ENCODE peak calls at places on chromosomes 1 and 21, in seven cellular contexts. F is neuronal stem cell, Y is uterus, K is thoracic aorta, L is H9, O is mammary epithelial cell, J is aorta. P is an unnamed sample.

GRCh38 chr1:185813401-185813979 is 79.3 kb downstream of the HMCN1 start:
- DNase-seq in F (peak; percentile 8), L (no peak), J (no peak), O (peak; percentile 45), Y (no peak), K (no peak), P (no peak)

GRCh38 chr1:6603851-6604558 is 1.3 kb upstream of the KLHL21 start:
- DNase-seq in K (peak; percentile 79), O (peak; percentile 42), L (peak; percentile 88), J (peak; percentile 93), Y (peak; percentile 81), F (peak; percentile 69), P (peak; percentile 65)

GRCh38 chr1:232992227-232992626 is 41.8 kb downstream of the NTPCR start:
- DNase-seq in O (no peak), K (no peak), Y (no peak), F (no peak), J (no peak), L (no peak), P (no peak)

GRCh38 chr1:176208034-176208433 is 948 bp upstream of the COP1 start:
- DNase-seq in F (no peak), L (no peak), J (no peak), K (no peak), Y (no peak), O (no peak), P (no peak)

GRCh38 chr1:12776801-12777557 is 3.4 kb downstream of the PRAMEF12 start:
- DNase-seq in L (no peak), F (no peak), Y (no peak), K (no peak), J (no peak), O (no peak), P (no peak)

GRCh38 chr1:101816262-101816661 is 180.5 kb downstream of the OLFM3 start:
- DNase-seq in Y (no peak), K (no peak), L (no peak), F (no peak), O (no peak), J (no peak), P (no peak)

GRCh38 chr1:165841582-165842362 is 14.4 kb downstream of the UCK2 start:
- DNase-seq in O (peak; percentile 31), J (no peak), Y (no peak), L (no peak), K (no peak), F (no peak), P (no peak)

GRCh38 chr1:35883681-35884155 is 709 bp downstream of the AGO1 start:
- DNase-seq in L (peak; percentile 95), Y (peak; percentile 41), F (peak; percentile 43), K (no peak), J (peak; percentile 85), O (peak; percentile 2), P (peak; percentile 29)

GRCh38 chr1:175479521-175480342 is 263.7 kb downstream of the TNR start:
- DNase-seq in O (no peak), F (no peak), K (no peak), Y (no peak), L (no peak), J (no peak), P (no peak)

GRCh38 chr1:2412773-2413494 is 570 bp upstream of the PEX10 start:
- DNase-seq in L (no peak), J (no peak), O (no peak), K (no peak), F (no peak), Y (peak; percentile 38), P (no peak)

GRCh38 chr21:28663111-28663693 is 329.5 kb downstream of the LTN1 start:
- DNase-seq in F (no peak), K (no peak), O (no peak), L (no peak), Y (no peak), J (no peak), P (no peak)

GRCh38 chr1:18515120-18515667 is 34.5 kb downstream of the KLHDC7A start:
- DNase-seq in L (no peak), F (no peak), Y (no peak), K (no peak), O (no peak), J (no peak), P (no peak)

GRCh38 chr21:15520811-15521643 is 208.8 kb upstream of the USP25 start:
- DNase-seq in Y (no peak), F (no peak), K (no peak), L (no peak), O (no peak), J (no peak), P (no peak)

GRCh38 chr1:184632415-184633175 is 122.1 kb downstream of the EDEM3 start:
- DNase-seq in O (peak; percentile 75), K (no peak), F (no peak), L (no peak), Y (no peak), J (no peak), P (no peak)

GRCh38 chr1:114263343-114263742 is 109.7 kb upstream of the SYT6 start:
- DNase-seq in L (no peak), J (no peak), K (no peak), Y (no peak), O (no peak), F (no peak), P (no peak)

GRCh38 chr1:56304975-56305374 is 274.4 kb downstream of the PLPP3 start:
- DNase-seq in L (no peak), Y (peak; percentile 78), F (no peak), K (no peak), O (no peak), J (no peak), P (no peak)

GRCh38 chr1:168316142-168316541 is 35.5 kb downstream of the TBX19 start:
- DNase-seq in J (no peak), Y (no peak), O (no peak), K (no peak), F (no peak), L (no peak), P (no peak)

GRCh38 chr1:151619489-151620093 is 7.7 kb downstream of the SNX27 start:
- DNase-seq in K (no peak), L (no peak), O (peak; percentile 16), J (no peak), Y (no peak), F (no peak), P (no peak)

GRCh38 chr1:90402893-90403849 is 313.9 kb downstream of the BARHL2 start:
- DNase-seq in F (peak; percentile 74), O (peak; percentile 98), K (no peak), L (peak; percentile 47), Y (no peak), J (no peak), P (no peak)

GRCh38 chr1:212678456-212679410 is 20.9 kb downstream of the BATF3 start:
- DNase-seq in Y (no peak), F (no peak), K (no peak), O (no peak), L (peak; percentile 5), J (no peak), P (no peak)

GRCh38 chr21:26956216-26956615 is 10.7 kb downstream of the ADAMTS5 start:
- DNase-seq in L (no peak), Y (no peak), F (no peak), J (no peak), O (no peak), K (no peak), P (no peak)

GRCh38 chr21:33561373-33561772 is 18.5 kb downstream of the SON start:
- DNase-seq in F (no peak), Y (no peak), K (no peak), O (no peak), L (no peak), J (no peak), P (no peak)

GRCh38 chr21:33569986-33570385 is 18.5 kb downstream of the DONSON start:
- DNase-seq in K (no peak), F (no peak), Y (no peak), J (no peak), O (no peak), L (no peak), P (no peak)

GRCh38 chr21:33562389-33562788 is 19.6 kb downstream of the SON start:
- DNase-seq in L (no peak), Y (no peak), F (no peak), K (no peak), J (no peak), O (no peak), P (no peak)

GRCh38 chr21:33567914-33568313 is 20.6 kb downstream of the DONSON start:
- DNase-seq in O (no peak), F (no peak), J (no peak), K (no peak), Y (no peak), L (no peak), P (no peak)

DNA sequence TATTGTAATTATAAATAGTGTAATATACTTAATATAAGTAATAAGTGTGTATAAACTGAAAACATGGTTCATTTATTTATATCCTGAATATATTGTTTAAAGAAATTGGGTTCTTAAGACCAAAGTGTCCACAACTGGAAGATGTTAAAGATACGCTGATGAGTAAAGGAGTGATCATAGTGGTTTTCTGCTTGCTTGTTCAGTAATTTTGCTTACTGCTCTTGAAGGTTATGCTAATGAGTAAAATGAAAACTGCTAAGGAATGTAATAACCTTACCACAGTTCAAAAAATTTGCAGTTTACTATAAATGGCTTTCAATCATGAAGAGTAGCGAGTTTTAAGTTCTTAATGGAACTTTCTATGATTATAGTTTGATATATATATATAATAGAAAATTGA is 22.0 kb downstream of the DONSON start:
- DNase-seq in O (no peak), L (no peak), K (no peak), Y (no peak), J (no peak), F (no peak), P (no peak)
- H3K27ac ChIP-seq in O (no peak overlapping the region), L (no peak overlapping the region), K (no peak overlapping the region), Y (no peak overlapping the region), J (no peak overlapping the region), F (no peak overlapping the region), P (no peak overlapping the region)

GRCh38 chr1:16153110-16153998 is 2.5 kb downstream of the EPHA2 start:
- DNase-seq in O (no peak), Y (no peak), J (no peak), K (no peak), F (no peak), L (no peak), P (no peak)
- H3K27ac ChIP-seq in O (peak overlapping the region; percentile 84), Y (peak overlapping the region; percentile 98), J (no peak overlapping the region), K (no peak overlapping the region), F (peak overlapping the region; percentile 80), L (no peak overlapping the region), P (no peak overlapping the region)

GRCh38 chr21:42229676-42230075 is 10.7 kb downstream of the ABCG1 start:
- DNase-seq in F (no peak), O (no peak), K (no peak), Y (no peak), J (no peak), L (no peak), P (no peak)
- H3K27ac ChIP-seq in F (no peak overlapping the region), O (no peak overlapping the region), K (no peak overlapping the region), Y (no peak overlapping the region), J (no peak overlapping the region), L (no peak overlapping the region), P (no peak overlapping the region)

DNA sequence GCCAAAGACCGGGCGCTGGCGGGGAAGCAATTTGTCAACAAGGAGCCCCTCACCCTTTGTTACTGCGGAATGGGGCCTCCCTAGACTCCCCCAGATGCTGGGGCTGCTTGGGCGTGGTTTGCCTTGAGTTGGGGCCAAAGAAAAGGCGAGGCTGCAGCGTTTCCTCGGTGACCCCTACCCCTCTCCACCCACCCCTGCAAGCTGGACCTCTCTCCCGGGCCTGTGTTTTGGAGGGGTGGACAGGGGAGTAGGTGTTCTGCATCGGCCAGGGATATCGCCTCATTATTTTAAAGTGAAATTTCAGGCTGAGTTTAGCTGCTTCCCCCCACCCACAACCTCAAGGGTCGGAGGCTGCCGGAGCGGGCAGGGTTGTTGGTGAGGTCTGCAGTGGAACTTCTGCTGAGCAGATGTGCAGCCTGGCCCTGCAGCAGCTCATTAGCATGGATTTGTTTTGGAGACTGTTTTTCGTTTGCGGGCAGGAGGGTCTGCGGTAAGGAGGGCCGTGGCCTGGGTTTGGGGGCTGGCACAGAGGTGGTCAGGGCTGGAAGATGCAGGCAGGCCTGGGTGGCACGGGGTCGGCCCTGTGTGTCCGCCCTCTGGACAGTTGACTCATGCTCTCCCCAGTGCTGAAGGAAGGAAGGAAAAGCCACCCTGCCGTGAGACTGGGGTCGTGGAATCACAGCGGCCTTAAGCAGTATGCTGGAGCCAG is 1.6 kb downstream of the NBL1 start:
- DNase-seq in Y (no peak), F (no peak), O (no peak), K (no peak), L (no peak), J (peak; percentile 70), P (no peak)
- H3K27ac ChIP-seq in Y (peak overlapping the region; percentile 96), F (peak overlapping the region; percentile 9), O (peak overlapping the region; percentile 80), K (peak overlapping the region; percentile 87), L (no peak overlapping the region), J (no peak overlapping the region), P (no peak overlapping the region)

P was measured in substantia nigra.